ENCODE peak calls at places on chromosomes 6 and 20, in ten cellular contexts. I is gastrocnemius medialis, A is ovary, N is right lobe of liver, B is Peyer's patch, J is IMR-90, G is esophagus muscularis mucosa, H is breast epithelium, Z is sigmoid colon, L is A549. U is an unnamed sample.
A peak's percentile ranks its signal among the peaks of the same experiment; 100 is the strongest.

GRCh38 chr20:47500554-47500953 is 1.1 kb upstream of the NCOA3 start:
- DNase-seq in J (no peak), Z (no peak), A (no peak), H (no peak), G (no peak), I (no peak), B (no peak), L (no peak), N (no peak), U (no peak)

GRCh38 chr6:146543940-146544661 is 468 bp downstream of the RAB32 start:
- DNase-seq in A (peak; percentile 47), L (peak; percentile 54), G (peak; percentile 93), H (peak; percentile 51), Z (peak; percentile 70), I (peak; percentile 3), B (peak; percentile 67), J (peak; percentile 38), N (peak; percentile 76), U (peak; percentile 28)

GRCh38 chr20:1185316-1185741 is 548 bp upstream of the TMEM74B start:
- DNase-seq in H (no peak), L (no peak), G (no peak), B (no peak), J (no peak), A (no peak), N (no peak), Z (no peak), I (no peak), U (no peak)

GRCh38 chr20:35984382-35984781 is 16.0 kb downstream of the CNBD2 start:
- DNase-seq in G (no peak), L (no peak), H (no peak), Z (no peak), I (no peak), J (no peak), B (no peak), N (no peak), A (no peak), U (no peak)

GRCh38 chr6:36455486-36456027 is 12.8 kb downstream of the KCTD20 start:
- DNase-seq in Z (no peak), L (no peak), H (no peak), G (no peak), J (no peak), A (no peak), N (no peak), B (no peak), I (no peak), U (no peak)

GRCh38 chr20:41650221-41650948 is 32.2 kb upstream of the CHD6 start:
- DNase-seq in H (no peak), G (no peak), N (no peak), J (no peak), L (no peak), I (no peak), Z (no peak), A (no peak), B (no peak), U (no peak)

GRCh38 chr6:151485616-151486015 is 8.2 kb upstream of the CCDC170 start:
- DNase-seq in A (no peak), Z (no peak), N (no peak), G (no peak), L (no peak), I (no peak), J (peak; percentile 61), H (no peak), B (no peak), U (no peak)

GRCh38 chr6:125794342-125795137 is 3.8 kb downstream of the NCOA7 start:
- DNase-seq in A (no peak), B (no peak), L (no peak), J (peak; percentile 55), N (no peak), I (no peak), Z (no peak), G (no peak), H (no peak), U (no peak)

GRCh38 chr6:139027620-139028182 is 844 bp upstream of the ABRACL start:
- DNase-seq in H (no peak), Z (no peak), A (no peak), N (peak; percentile 42), G (no peak), I (no peak), J (peak; percentile 63), L (no peak), B (peak; percentile 77), U (peak; percentile 15)
- TF ChIP-seq POLR2A in H (no peak), Z (no peak), A (no peak), N (peak; percentile 65), G (no peak), I (no peak), J (no peak), L (no peak), B (peak; percentile 51), U (no peak)

GRCh38 chr6:127343753-127344659 is 597 bp upstream of the ECHDC1 start:
- DNase-seq in Z (no peak), N (no peak), L (peak; percentile 1), A (no peak), I (no peak), H (no peak), J (peak; percentile 79), G (no peak), B (no peak), U (peak; percentile 54)
- TF ChIP-seq POLR2A in Z (no peak), N (no peak), L (no peak), A (no peak), I (no peak), H (no peak), J (no peak), G (no peak), B (no peak), U (no peak)

DNA sequence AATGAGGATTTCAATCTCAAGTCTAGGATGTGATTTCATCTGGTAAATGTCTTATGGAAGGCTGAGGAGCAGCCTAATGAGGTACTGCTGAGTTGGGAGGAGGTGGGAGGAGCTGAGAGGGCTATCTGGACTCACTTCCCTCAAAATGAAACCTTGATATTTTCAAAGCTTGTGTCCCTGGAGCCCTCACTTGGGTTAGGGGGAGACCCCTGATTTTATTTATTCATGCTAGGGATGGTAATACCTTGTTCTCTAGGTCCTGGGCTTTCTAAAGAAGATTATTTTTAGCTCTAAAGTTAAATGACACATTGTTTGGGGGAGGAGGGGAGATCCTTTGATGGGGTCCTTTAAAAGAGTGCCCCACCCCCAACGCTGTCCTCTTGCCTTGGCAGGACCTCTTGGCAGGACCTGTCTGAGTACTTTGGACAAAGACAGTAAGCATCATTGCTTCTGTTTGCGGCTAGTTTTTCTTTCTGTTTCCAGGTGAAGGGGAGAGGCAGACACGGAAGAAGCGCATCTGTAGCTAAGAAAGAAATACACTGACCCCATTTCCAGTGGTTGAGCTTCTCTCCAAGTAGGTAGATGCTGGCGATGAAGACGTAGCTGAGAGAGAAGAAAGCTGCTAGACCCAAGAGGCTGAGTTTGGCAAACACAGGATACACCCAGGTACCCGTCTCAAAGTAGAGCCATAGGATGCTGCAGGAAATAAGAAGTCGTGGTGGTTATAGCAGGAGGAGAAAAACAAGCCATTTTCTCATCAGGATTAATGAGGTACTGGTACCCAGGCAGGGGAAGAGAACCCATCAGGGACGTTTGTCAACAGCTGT is 55.6 kb downstream of the ADTRP start:
- DNase-seq in B (no peak), A (no peak), I (no peak), G (no peak), N (no peak), J (no peak), Z (no peak), L (no peak), H (no peak), U (no peak)
- TF ChIP-seq POLR2A in B (no peak), A (no peak), I (no peak), G (no peak), N (no peak), J (no peak), Z (no peak), L (no peak), H (no peak), U (no peak)

GRCh38 chr6:2989332-2990178 is 10.1 kb upstream of the NQO2 start:
- DNase-seq in I (peak; percentile 69), J (peak; percentile 95), Z (peak; percentile 95), H (peak; percentile 78), L (peak; percentile 95), B (peak; percentile 95), N (peak; percentile 71), G (peak; percentile 93), A (peak; percentile 92), U (peak; percentile 95)
- TF ChIP-seq POLR2A in I (peak; percentile 51), J (peak; percentile 78), Z (peak; percentile 24), H (peak; percentile 80), L (no peak), B (peak; percentile 7), N (peak; percentile 5), G (peak; percentile 2), A (peak; percentile 89), U (peak; percentile 93)

DNA sequence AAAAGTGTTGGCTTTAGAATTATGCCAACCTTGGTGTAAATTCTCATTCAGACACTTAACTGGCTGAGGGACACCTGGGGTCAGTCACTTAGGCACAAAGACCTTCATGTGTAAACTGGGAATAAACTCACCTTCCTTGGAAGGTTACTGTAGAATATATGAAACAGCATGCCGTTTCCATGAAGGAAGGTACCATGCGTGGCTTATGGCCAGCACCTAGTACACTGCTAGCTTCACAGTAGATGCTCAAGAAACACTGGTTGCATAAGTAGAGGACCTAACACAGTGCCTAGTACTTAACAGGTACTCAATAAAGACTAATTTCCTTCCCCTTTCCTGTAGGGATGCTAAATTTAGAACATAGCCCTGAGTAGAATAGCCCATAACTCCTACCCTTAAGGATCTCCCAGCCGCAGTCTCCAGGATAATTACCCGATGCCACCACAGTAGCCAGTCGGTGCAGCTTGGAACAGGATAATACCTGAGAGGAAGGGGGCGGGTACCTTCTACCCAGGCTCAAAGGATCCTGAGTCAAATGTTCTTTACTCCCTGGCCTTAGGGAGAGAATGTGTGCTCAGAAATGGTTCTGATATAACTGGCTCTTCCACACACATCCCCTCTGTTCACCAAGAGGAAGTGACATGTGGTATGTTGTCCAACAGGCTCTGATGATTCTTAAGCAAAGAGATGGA is 3.6 kb downstream of the BCL2L1 start:
- DNase-seq in I (no peak), G (no peak), L (no peak), B (no peak), J (no peak), N (no peak), Z (no peak), H (no peak), A (no peak), U (peak; percentile 29)
- TF ChIP-seq POLR2A in I (no peak), G (no peak), L (no peak), B (peak; percentile 68), J (no peak), N (no peak), Z (no peak), H (peak; percentile 28), A (no peak), U (peak; percentile 35)

U was measured in erythroblast.